ENCODE peak calls at places on chromosomes 3 and 15, in seven cellular contexts. V, E, Q, T, R, P and Y are unnamed samples.

GRCh38 chr15:77538793-77539487 is 93.8 kb downstream of the LINGO1 start:
- DNase-seq in V (no peak), E (no peak), Q (no peak), T (peak), R (no peak), P (no peak), Y (no peak)

GRCh38 chr3:128742821-128743594 is 17.0 kb downstream of the RAB7A start:
- DNase-seq in V (no peak), E (no peak), Q (no peak), T (no peak), R (no peak), P (no peak), Y (no peak)

GRCh38 chr15:58590901-58591300 is 158.6 kb downstream of the ADAM10 start:
- DNase-seq in V (no peak), E (no peak), Q (no peak), T (no peak), R (no peak), P (no peak), Y (no peak)

GRCh38 chr15:74422723-74423442 is 10.9 kb downstream of the SEMA7A start:
- DNase-seq in V (peak), E (no peak), Q (no peak), T (no peak), R (no peak), P (peak), Y (peak)

GRCh38 chr3:16325850-16326249 is 60.8 kb downstream of the OXNAD1 start:
- DNase-seq in V (no peak), E (no peak), Q (no peak), T (no peak), R (no peak), P (no peak), Y (no peak)

GRCh38 chr3:157700405-157700804 is 197.2 kb upstream of the VEPH1 start:
- DNase-seq in V (peak), E (no peak), Q (no peak), T (no peak), R (no peak), P (peak), Y (no peak)

GRCh38 chr3:188037965-188038581 is 115.9 kb upstream of the LPP start:
- DNase-seq in V (peak), E (no peak), Q (no peak), T (no peak), R (no peak), P (peak), Y (no peak)

GRCh38 chr3:184608209-184608608 is 46.6 kb downstream of the EPHB3 start:
- DNase-seq in V (no peak), E (no peak), Q (no peak), T (no peak), R (no peak), P (no peak), Y (no peak)

GRCh38 chr3:9914559-9915251 is 2.2 kb upstream of the IL17RC start:
- DNase-seq in V (no peak), E (no peak), Q (no peak), T (no peak), R (no peak), P (no peak), Y (no peak)

GRCh38 chr15:98391568-98391967 is 256.8 kb upstream of the IGF1R start:
- DNase-seq in V (no peak), E (no peak), Q (no peak), T (no peak), R (peak), P (no peak), Y (no peak)

GRCh38 chr15:95307115-95307514 is 1023.4 kb upstream of the NR2F2 start:
- DNase-seq in V (no peak), E (no peak), Q (no peak), T (no peak), R (no peak), P (no peak), Y (no peak)

GRCh38 chr3:37324752-37325407 is 150.5 kb upstream of the LRRFIP2 start:
- DNase-seq in V (peak), E (no peak), Q (no peak), T (no peak), R (no peak), P (no peak), Y (no peak)

GRCh38 chr3:197333901-197334639 is 35.7 kb upstream of the DLG1 start:
- DNase-seq in V (no peak), E (no peak), Q (no peak), T (peak), R (peak), P (peak), Y (no peak)

GRCh38 chr15:90143176-90143655 is 40.9 kb upstream of the IDH2 start:
- DNase-seq in V (peak), E (peak), Q (no peak), T (peak), R (no peak), P (peak), Y (no peak)

GRCh38 chr3:117105650-117106049 is 396.1 kb downstream of the TUSC7 start:
- DNase-seq in V (peak), E (no peak), Q (peak), T (no peak), R (no peak), P (no peak), Y (no peak)

GRCh38 chr15:55774113-55774970 is 31.4 kb upstream of the PRTG start:
- DNase-seq in V (peak), E (peak), Q (no peak), T (no peak), R (no peak), P (peak), Y (no peak)

GRCh38 chr3:13307041-13307440 is 113.1 kb downstream of the NUP210 start:
- DNase-seq in V (no peak), E (no peak), Q (no peak), T (no peak), R (no peak), P (no peak), Y (no peak)

GRCh38 chr15:36210426-36210825 is 369.0 kb upstream of the CDIN1 start:
- DNase-seq in V (no peak), E (no peak), Q (no peak), T (no peak), R (no peak), P (no peak), Y (no peak)

GRCh38 chr3:179088306-179088705 is 16.7 kb upstream of the ZMAT3 start:
- DNase-seq in V (no peak), E (no peak), Q (no peak), T (no peak), R (no peak), P (no peak), Y (no peak)

GRCh38 chr3:28172748-28173147 is 68.7 kb upstream of the CMC1 start:
- DNase-seq in V (no peak), E (no peak), Q (no peak), T (no peak), R (no peak), P (no peak), Y (no peak)

GRCh38 chr3:124456506-124456905 is 273.7 kb upstream of the UMPS start:
- DNase-seq in V (no peak), E (peak), Q (no peak), T (no peak), R (no peak), P (no peak), Y (no peak)

GRCh38 chr3:65035231-65035630 is 347.4 kb upstream of the ADAMTS9 start:
- DNase-seq in V (no peak), E (peak), Q (no peak), T (no peak), R (no peak), P (no peak), Y (no peak)

GRCh38 chr3:56304069-56304468 is 164.2 kb downstream of the ERC2 start:
- DNase-seq in V (no peak), E (no peak), Q (no peak), T (no peak), R (no peak), P (no peak), Y (no peak)

DNA sequence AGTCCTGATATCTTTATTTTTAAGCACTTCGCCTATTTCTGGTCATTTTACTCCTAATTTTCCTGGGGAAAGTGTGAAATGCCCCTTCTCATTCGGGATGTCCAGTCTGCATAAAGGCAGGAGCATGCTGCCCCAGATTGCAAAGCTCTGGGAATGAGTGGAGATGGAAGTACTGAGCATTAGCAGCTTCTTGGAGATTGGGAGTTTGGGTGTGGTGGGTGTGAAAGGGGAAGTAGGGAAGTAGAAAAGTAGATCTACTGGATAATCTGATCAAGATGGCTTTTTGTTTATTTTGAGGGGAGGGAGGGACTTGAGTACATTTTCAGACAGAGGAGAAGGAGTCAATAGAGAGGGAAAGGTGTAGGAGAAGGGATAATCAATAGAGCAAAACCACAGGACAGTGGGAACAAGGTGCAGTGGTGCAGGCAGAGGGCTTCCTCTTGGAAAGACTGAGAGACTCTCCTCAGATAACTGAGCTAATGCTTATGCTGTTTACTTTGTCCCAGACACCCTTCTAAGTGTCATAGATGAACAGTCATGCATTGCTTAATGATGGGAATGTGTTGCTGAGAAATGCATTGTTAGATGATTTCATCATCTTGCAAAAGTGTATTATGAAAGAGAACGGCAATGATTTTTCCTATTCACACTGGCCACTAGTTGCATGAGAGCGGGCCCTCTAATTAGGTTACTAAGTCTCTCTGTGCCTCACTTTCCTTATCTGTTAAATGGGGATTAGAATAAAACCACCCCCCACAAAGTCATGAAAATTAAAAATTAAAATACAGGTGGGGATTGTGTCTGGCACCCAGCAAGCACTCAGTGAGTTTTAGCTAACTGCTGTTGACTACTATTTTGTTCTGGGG is 45.5 kb downstream of the PHLDB2 start:
- DNase-seq in V (peak), E (no peak), Q (peak), T (no peak), R (no peak), P (peak), Y (no peak)
- TF ChIP-seq CTCF in V (peak), E (no peak), Q (no peak), T (no peak), R (no peak), P (peak), Y (no peak)

DNA sequence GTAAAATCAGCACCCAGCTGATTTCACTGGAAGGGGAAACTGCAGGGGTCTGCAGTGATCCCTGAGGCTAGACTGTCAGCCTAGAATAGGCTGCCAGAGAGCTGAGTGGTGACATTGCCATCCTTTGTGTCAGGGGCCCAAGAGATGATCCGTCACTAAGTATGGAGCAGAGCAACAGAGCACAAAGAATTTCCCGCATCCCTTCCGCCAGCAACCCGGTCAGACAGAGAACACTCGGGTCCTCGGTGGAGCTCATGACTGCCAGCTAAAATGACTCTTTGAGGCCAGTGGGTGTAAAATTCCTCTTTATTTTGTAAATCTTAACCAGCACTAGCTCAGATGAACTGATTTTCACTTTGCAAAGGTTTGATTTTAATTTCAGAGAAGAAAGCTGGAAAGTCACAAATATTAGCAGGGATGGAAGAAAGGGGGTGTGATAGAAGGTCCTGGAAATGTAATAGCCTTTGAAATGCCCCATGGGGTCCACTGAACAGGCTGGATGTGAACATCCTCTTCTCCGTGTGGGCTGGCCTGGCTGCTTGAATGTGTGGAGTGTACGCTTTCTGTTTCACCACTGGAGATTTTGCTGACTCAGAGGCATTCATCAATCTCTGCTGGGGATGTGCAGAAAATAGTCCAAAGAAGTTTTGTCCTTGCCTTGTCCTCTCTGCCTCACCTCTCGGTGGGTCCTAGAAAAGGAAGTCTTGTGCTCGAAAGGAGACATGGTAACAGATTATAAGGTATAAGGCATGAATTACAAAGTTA is 138.8 kb downstream of the SV2B start:
- DNase-seq in V (no peak), E (no peak), Q (no peak), T (no peak), R (no peak), P (no peak), Y (no peak)
- TF ChIP-seq CTCF in V (no peak), E (no peak), Q (no peak), T (no peak), R (no peak), P (no peak), Y (no peak)

GRCh38 chr3:84958495-84959469 is at the start of gene CADM2:
- DNase-seq in V (peak), E (peak), Q (no peak), T (peak), R (peak), P (peak), Y (peak)
- TF ChIP-seq CTCF in V (no peak), E (no peak), Q (no peak), T (no peak), R (no peak), P (peak), Y (no peak)

DNA sequence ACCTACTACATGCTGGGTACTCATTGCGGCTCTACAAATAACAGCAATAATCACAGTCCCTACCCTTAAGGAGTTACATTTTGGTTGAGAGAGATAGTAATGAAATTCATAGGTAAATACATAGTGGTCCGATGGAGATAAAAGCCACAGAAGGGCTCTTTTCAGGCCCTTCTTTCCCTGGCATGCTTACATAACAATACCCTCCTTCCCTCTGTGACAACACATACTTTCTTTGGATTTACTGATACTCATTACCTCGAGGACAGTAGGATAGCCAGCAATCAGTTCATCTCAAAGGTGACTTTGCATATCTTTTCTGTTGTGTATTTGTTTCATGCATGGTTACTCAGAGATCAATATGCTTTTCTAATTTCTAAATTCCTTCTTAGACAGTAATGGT is 54.5 kb downstream of the HSPBAP1 start:
- DNase-seq in V (no peak), E (no peak), Q (no peak), T (no peak), R (no peak), P (no peak), Y (no peak)
- TF ChIP-seq CTCF in V (no peak), E (no peak), Q (no peak), T (no peak), R (no peak), P (no peak), Y (no peak)

DNA sequence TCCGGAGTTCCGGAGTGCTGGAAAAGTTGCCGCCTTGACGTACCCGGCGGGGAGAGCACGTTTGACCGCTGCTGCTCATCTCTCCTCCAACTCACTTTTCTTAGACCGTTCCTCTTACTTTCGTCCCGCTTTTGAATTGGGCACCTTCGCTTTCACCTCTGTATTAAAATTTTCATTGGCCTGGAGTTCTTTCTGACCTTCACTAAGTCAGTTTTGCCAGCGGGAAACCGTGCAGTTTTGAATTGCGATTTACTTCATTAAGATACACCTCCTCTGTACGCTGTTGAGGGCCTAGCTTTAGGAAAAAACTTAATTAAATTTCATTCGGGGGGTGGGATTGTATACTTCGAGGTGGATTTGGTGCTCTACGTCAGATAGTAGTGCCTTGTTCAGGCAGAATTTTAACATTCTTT is 1.3 kb downstream of the GMPS start:
- DNase-seq in V (peak), E (no peak), Q (no peak), T (no peak), R (no peak), P (no peak), Y (no peak)
- TF ChIP-seq CTCF in V (no peak), E (no peak), Q (no peak), T (no peak), R (no peak), P (no peak), Y (no peak)